ENCODE peak calls at places on chromosomes 6 and 20, in eight cellular contexts. C, L, S, O, F, D, T and Q are unnamed samples.

GRCh38 chr20:24664266-24664986 is 195.0 kb downstream of the SYNDIG1 start:
- DNase-seq in C (no peak), L (no peak), S (no peak), O (no peak), F (peak), D (no peak), T (no peak), Q (no peak)

GRCh38 chr6:119024111-119024510 is 54.4 kb downstream of the FAM184A start:
- DNase-seq in C (no peak), L (no peak), S (no peak), O (no peak), F (no peak), D (no peak), T (no peak), Q (no peak)

GRCh38 chr6:112986270-112986669 is 639.1 kb downstream of the RFPL4B start:
- DNase-seq in C (no peak), L (no peak), S (no peak), O (no peak), F (no peak), D (no peak), T (no peak), Q (no peak)

GRCh38 chr6:82915666-82916065 is 150.0 kb downstream of the UBE3D start:
- DNase-seq in C (no peak), L (no peak), S (no peak), O (no peak), F (no peak), D (no peak), T (peak), Q (no peak)

GRCh38 chr6:7939186-7939863 is 28.7 kb upstream of the TXNDC5 start:
- DNase-seq in C (no peak), L (no peak), S (no peak), O (no peak), F (no peak), D (no peak), T (no peak), Q (no peak)

GRCh38 chr6:33752139-33753015 is 5.7 kb upstream of the IP6K3 start:
- DNase-seq in C (no peak), L (no peak), S (no peak), O (no peak), F (no peak), D (no peak), T (peak), Q (no peak)

GRCh38 chr6:6793388-6794250 is 205.1 kb downstream of the LY86 start:
- DNase-seq in C (no peak), L (no peak), S (no peak), O (no peak), F (no peak), D (no peak), T (peak), Q (no peak)

GRCh38 chr6:102474041-102474807 is 1080.7 kb downstream of the GRIK2 start:
- DNase-seq in C (no peak), L (no peak), S (no peak), O (no peak), F (no peak), D (no peak), T (no peak), Q (no peak)

GRCh38 chr6:104995989-104996617 is 39.2 kb downstream of the LIN28B start:
- DNase-seq in C (no peak), L (no peak), S (peak), O (no peak), F (no peak), D (no peak), T (peak), Q (no peak)

GRCh38 chr6:133326584-133326983 is 85.4 kb downstream of the EYA4 start:
- DNase-seq in C (no peak), L (no peak), S (no peak), O (no peak), F (no peak), D (no peak), T (no peak), Q (no peak)

GRCh38 chr6:140897349-140897748 is 1235.4 kb upstream of the GJE1 start:
- DNase-seq in C (no peak), L (no peak), S (no peak), O (no peak), F (no peak), D (no peak), T (no peak), Q (no peak)

GRCh38 chr6:107846262-107846795 is 22.2 kb upstream of the SCML4 start:
- DNase-seq in C (no peak), L (no peak), S (no peak), O (no peak), F (no peak), D (no peak), T (no peak), Q (no peak)

GRCh38 chr20:21002486-21002885 is 103.7 kb downstream of the LINC00237 start:
- DNase-seq in C (no peak), L (no peak), S (no peak), O (no peak), F (no peak), D (no peak), T (no peak), Q (no peak)

GRCh38 chr6:149373511-149373910 is 26.6 kb upstream of the SUMO4 start:
- DNase-seq in C (no peak), L (no peak), S (no peak), O (no peak), F (no peak), D (no peak), T (no peak), Q (no peak)

GRCh38 chr6:154907293-154907692 is 87.8 kb upstream of the TIAM2 start:
- DNase-seq in C (no peak), L (no peak), S (no peak), O (no peak), F (no peak), D (no peak), T (peak), Q (no peak)

GRCh38 chr6:71982385-71982784 is 96.0 kb downstream of the RIMS1 start:
- DNase-seq in C (no peak), L (no peak), S (no peak), O (peak), F (no peak), D (no peak), T (peak), Q (no peak)

GRCh38 chr6:113015249-113015648 is 668.1 kb downstream of the RFPL4B start:
- DNase-seq in C (no peak), L (no peak), S (no peak), O (no peak), F (no peak), D (no peak), T (no peak), Q (no peak)

GRCh38 chr6:26157150-26157837 is 70.1 kb downstream of the HFE start:
- DNase-seq in C (peak), L (peak), S (peak), O (no peak), F (peak), D (no peak), T (peak), Q (peak)

GRCh38 chr6:170160031-170160627 is 130.7 kb downstream of the DLL1 start:
- DNase-seq in C (no peak), L (no peak), S (no peak), O (no peak), F (peak), D (peak), T (no peak), Q (no peak)

GRCh38 chr6:12288844-12289654 is 1.1 kb upstream of the EDN1 start:
- DNase-seq in C (peak), L (no peak), S (peak), O (peak), F (no peak), D (peak), T (peak), Q (peak)

GRCh38 chr20:50199703-50200102 is 9.1 kb downstream of the CEBPB start:
- DNase-seq in C (no peak), L (no peak), S (no peak), O (no peak), F (no peak), D (no peak), T (no peak), Q (no peak)

GRCh38 chr6:110552076-110552475 is 75.7 kb upstream of the SLC22A16 start:
- DNase-seq in C (no peak), L (no peak), S (no peak), O (no peak), F (no peak), D (no peak), T (no peak), Q (no peak)

GRCh38 chr6:7912024-7912423 is 1.4 kb upstream of the TXNDC5 start:
- DNase-seq in C (no peak), L (no peak), S (no peak), O (no peak), F (no peak), D (no peak), T (no peak), Q (no peak)

DNA sequence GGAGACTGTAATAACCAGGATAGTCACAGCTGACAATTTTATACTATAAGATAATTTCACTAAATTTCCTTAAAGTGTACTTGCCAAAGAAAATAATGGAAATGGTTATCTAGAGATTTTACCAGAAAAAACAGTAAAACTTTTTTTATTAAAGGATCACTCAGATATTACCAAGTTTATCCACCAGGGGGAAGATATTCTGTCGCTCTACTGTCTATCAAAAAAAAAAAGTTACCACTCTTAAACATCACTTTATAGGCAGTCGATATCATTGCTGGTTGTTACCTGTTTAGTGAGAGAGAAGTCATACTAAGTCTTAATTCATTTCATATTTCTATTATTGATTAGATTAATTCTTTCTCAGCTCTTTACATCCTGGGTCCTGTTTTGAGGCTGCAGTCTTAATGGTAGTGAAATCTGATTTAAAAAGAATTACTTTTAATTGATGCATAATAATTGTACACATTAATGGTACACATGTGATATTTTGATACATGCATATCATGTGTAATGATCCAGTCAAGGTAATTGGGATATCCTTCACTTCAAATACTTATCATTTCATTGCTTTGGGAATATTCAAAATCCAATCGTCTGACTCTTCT is 18.9 kb downstream of the L3MBTL3 start:
- DNase-seq in C (no peak), L (no peak), S (peak), O (no peak), F (no peak), D (no peak), T (peak), Q (no peak)
- TF ChIP-seq CTCF in C (peak), L (peak), S (peak), O (no peak), F (peak), D (peak), T (peak), Q (peak)

GRCh38 chr6:166511316-166511715 is 75.2 kb downstream of the RAMACL start:
- DNase-seq in C (no peak), L (no peak), S (no peak), O (no peak), F (no peak), D (no peak), T (no peak), Q (no peak)

GRCh38 chr6:166509193-166509592 is 77.3 kb downstream of the RAMACL start:
- DNase-seq in C (no peak), L (no peak), S (no peak), O (no peak), F (no peak), D (no peak), T (no peak), Q (no peak)

GRCh38 chr6:166514196-166514595 is 72.3 kb downstream of the RAMACL start:
- DNase-seq in C (peak), L (no peak), S (no peak), O (no peak), F (no peak), D (no peak), T (no peak), Q (no peak)

GRCh38 chr6:166515072-166515810 is 71.2 kb downstream of the RAMACL start:
- DNase-seq in C (peak), L (no peak), S (no peak), O (peak), F (peak), D (peak), T (peak), Q (no peak)

GRCh38 chr6:166512567-166512966 is 73.9 kb downstream of the RAMACL start:
- DNase-seq in C (peak), L (no peak), S (no peak), O (peak), F (no peak), D (peak), T (no peak), Q (no peak)
- TF ChIP-seq CTCF in C (no peak), L (no peak), S (no peak), O (peak), F (no peak), D (peak), T (no peak), Q (no peak)

GRCh38 chr6:68911334-68911733 is 276.3 kb downstream of the ADGRB3 start:
- DNase-seq in C (no peak), L (no peak), S (no peak), O (no peak), F (no peak), D (no peak), T (no peak), Q (no peak)
- TF ChIP-seq CTCF in C (no peak), L (no peak), S (no peak), O (no peak), F (no peak), D (no peak), T (no peak), Q (no peak)

GRCh38 chr20:63934271-63935068 is 21.7 kb downstream of the UCKL1 start:
- DNase-seq in C (no peak), L (no peak), S (peak), O (no peak), F (no peak), D (no peak), T (no peak), Q (peak)
- TF ChIP-seq CTCF in C (no peak), L (no peak), S (peak), O (no peak), F (peak), D (peak), T (peak), Q (peak)

GRCh38 chr6:51844391-51844735 is 243.1 kb downstream of the PKHD1 start:
- DNase-seq in C (no peak), L (no peak), S (peak), O (no peak), F (no peak), D (no peak), T (no peak), Q (peak)
- TF ChIP-seq CTCF in C (no peak), L (no peak), S (no peak), O (no peak), F (no peak), D (no peak), T (peak), Q (peak)

GRCh38 chr6:168864541-168865495 is 388.8 kb downstream of the THBS2 start:
- DNase-seq in C (no peak), L (no peak), S (no peak), O (no peak), F (no peak), D (no peak), T (no peak), Q (no peak)
- TF ChIP-seq CTCF in C (no peak), L (no peak), S (no peak), O (no peak), F (no peak), D (no peak), T (no peak), Q (no peak)

DNA sequence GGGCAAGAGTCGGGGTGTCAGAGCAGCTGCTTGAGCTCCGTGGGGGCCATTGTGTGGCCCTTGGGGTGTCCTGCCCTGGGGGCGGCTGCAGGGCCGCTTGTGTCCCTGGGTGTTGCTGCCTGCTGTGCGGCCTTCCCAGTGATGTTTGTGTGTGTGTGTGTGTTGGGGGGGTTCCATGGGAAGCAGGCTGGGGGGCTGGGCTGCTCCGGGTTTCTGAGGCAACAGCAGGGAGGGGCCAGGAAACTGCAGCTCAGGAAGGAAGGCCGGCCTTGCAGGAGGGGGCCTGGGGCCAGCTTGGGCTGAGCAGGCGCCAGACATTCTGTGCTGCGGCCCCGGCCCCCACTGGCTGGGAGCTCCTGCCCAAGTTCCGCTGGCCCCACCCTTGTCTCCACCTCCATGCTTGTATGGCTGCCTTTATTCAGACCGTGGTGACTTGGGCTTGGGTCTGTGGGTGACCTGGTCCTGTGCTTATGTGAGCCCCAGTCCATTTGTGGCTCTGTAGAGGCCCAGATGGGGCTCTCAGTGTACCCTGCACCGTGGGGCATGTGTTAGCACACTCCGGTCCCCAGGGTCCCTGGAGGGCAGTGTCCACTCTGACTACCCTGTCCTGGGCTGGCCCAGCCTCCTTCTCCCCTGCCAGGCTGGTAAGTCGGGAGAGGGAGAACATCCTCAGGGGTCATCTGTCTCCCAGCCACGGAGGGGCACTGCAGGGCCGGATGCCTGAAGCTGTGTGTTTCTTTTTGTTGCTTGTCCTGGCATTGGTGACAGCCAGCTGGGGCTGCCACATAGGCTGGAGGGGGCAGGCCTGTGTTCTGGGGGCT is 4.6 kb upstream of the SOX18 start:
- DNase-seq in C (peak), L (no peak), S (peak), O (peak), F (no peak), D (peak), T (no peak), Q (peak)
- TF ChIP-seq CTCF in C (no peak), L (peak), S (peak), O (no peak), F (no peak), D (peak), T (no peak), Q (no peak)

GRCh38 chr6:161557333-161558107 is 283.7 kb upstream of the AGPAT4 start:
- DNase-seq in C (peak), L (no peak), S (no peak), O (no peak), F (no peak), D (no peak), T (no peak), Q (peak)
- TF ChIP-seq CTCF in C (no peak), L (no peak), S (no peak), O (no peak), F (no peak), D (peak), T (no peak), Q (no peak)

GRCh38 chr6:43012364-43012763 is 1.4 kb downstream of the MEA1 start:
- DNase-seq in C (no peak), L (no peak), S (no peak), O (no peak), F (no peak), D (no peak), T (no peak), Q (no peak)

GRCh38 chr6:43006251-43006650 is 7.5 kb downstream of the MEA1 start:
- DNase-seq in C (no peak), L (no peak), S (no peak), O (no peak), F (no peak), D (no peak), T (no peak), Q (no peak)

GRCh38 chr6:43007126-43007525 is 6.6 kb downstream of the MEA1 start:
- DNase-seq in C (no peak), L (no peak), S (no peak), O (no peak), F (no peak), D (no peak), T (no peak), Q (no peak)

GRCh38 chr6:43011207-43011606 is 2.5 kb downstream of the MEA1 start:
- DNase-seq in C (no peak), L (no peak), S (no peak), O (no peak), F (no peak), D (no peak), T (no peak), Q (no peak)

GRCh38 chr6:43009124-43009523 is 4.6 kb downstream of the MEA1 start:
- DNase-seq in C (peak), L (no peak), S (peak), O (peak), F (no peak), D (no peak), T (peak), Q (peak)
- TF ChIP-seq CTCF in C (peak), L (peak), S (peak), O (peak), F (peak), D (peak), T (peak), Q (no peak)

GRCh38 chr6:14117158-14118090 is at the start of gene CD83:
- DNase-seq in C (peak), L (no peak), S (peak), O (peak), F (peak), D (peak), T (peak), Q (peak)
- TF ChIP-seq CTCF in C (no peak), L (no peak), S (peak), O (peak), F (no peak), D (peak), T (no peak), Q (no peak)